ENCODE peak calls at places on chromosomes 6 and 20, in eight cellular contexts. O is AG04450; E is effector memory CD4-positive, alpha-beta T cell; J is PC-3; N is pancreas; T is ascending aorta; Q is GM23338; Y is ovary. C is an unnamed sample.

GRCh38 chr6:136429681-136430080 is 120.5 kb downstream of the MAP7 start:
- DNase-seq in J (peak), Q (no peak), Y (no peak), E (no peak), O (no peak), T (no peak), N (no peak), C (no peak)

GRCh38 chr6:31791324-31792089 is 4.0 kb downstream of the VARS1 start:
- DNase-seq in T (no peak), Q (peak), E (no peak), Y (no peak), O (no peak), J (peak), N (no peak), C (no peak)

GRCh38 chr20:62159835-62160234 is 16.3 kb downstream of the SS18L1 start:
- DNase-seq in Q (no peak), N (no peak), E (no peak), Y (no peak), T (no peak), O (no peak), J (peak), C (no peak)

GRCh38 chr6:47743744-47744143 is 38.1 kb upstream of the OPN5 start:
- DNase-seq in T (no peak), O (no peak), Q (no peak), J (peak), N (no peak), E (no peak), Y (no peak), C (no peak)

GRCh38 chr6:95364016-95364604 is 213.2 kb upstream of the MANEA start:
- DNase-seq in E (no peak), T (no peak), Y (no peak), Q (peak), J (peak), N (no peak), O (no peak), C (peak)

GRCh38 chr6:89082439-89082838 is 1.9 kb downstream of the PNRC1 start:
- DNase-seq in T (no peak), N (no peak), Y (no peak), O (no peak), J (peak), Q (peak), E (no peak), C (peak)

GRCh38 chr20:62967628-62968351 is 15.3 kb downstream of the SLC17A9 start:
- DNase-seq in N (no peak), E (no peak), J (no peak), T (no peak), Y (no peak), Q (no peak), O (no peak), C (no peak)

GRCh38 chr6:130965657-130966056 is 97.4 kb downstream of the EPB41L2 start:
- DNase-seq in Y (no peak), J (no peak), E (no peak), O (no peak), Q (no peak), N (no peak), T (no peak), C (no peak)

GRCh38 chr6:112576421-112576820 is 229.3 kb downstream of the RFPL4B start:
- DNase-seq in O (no peak), E (no peak), Q (no peak), J (peak), N (no peak), T (no peak), Y (no peak), C (no peak)

GRCh38 chr6:30793521-30794194 is 49.3 kb upstream of the IER3 start:
- DNase-seq in N (no peak), J (peak), Y (no peak), E (no peak), Q (no peak), O (peak), T (no peak), C (peak)

GRCh38 chr6:141107562-141108160 is 1025.1 kb upstream of the GJE1 start:
- DNase-seq in Q (no peak), T (no peak), J (peak), Y (no peak), O (no peak), E (no peak), N (no peak), C (no peak)

GRCh38 chr6:31308050-31308844 is 36.4 kb upstream of the HLA-C start:
- DNase-seq in E (peak), Y (no peak), O (no peak), Q (peak), N (peak), T (no peak), J (no peak), C (peak)

GRCh38 chr6:45933855-45934254 is 81.8 kb downstream of the CLIC5 start:
- DNase-seq in T (no peak), E (no peak), N (no peak), O (no peak), Y (no peak), J (no peak), Q (no peak), C (no peak)

GRCh38 chr6:129469070-129469662 is 240.8 kb downstream of the ARHGAP18 start:
- DNase-seq in E (no peak), J (peak), Y (no peak), T (no peak), O (no peak), N (no peak), Q (no peak), C (no peak)

GRCh38 chr6:136016228-136017225 is 165.0 kb downstream of the PDE7B start:
- DNase-seq in T (no peak), E (no peak), Y (no peak), Q (no peak), J (peak), N (no peak), O (no peak), C (no peak)

GRCh38 chr6:22364314-22364713 is 67.5 kb upstream of the PRL start:
- DNase-seq in J (peak), N (no peak), E (no peak), O (no peak), Q (no peak), T (no peak), Y (no peak), C (no peak)

GRCh38 chr6:22078802-22079545 is 217.9 kb downstream of the PRL start:
- DNase-seq in J (no peak), Q (peak), O (no peak), E (no peak), N (no peak), T (no peak), Y (no peak), C (no peak)

GRCh38 chr6:162715601-162716000 is 12.0 kb downstream of the PRKN start:
- DNase-seq in E (no peak), O (no peak), Q (no peak), T (no peak), N (no peak), Y (no peak), J (no peak), C (no peak)

GRCh38 chr6:119442776-119443184 is 93.2 kb upstream of the MAN1A1 start:
- DNase-seq in Y (no peak), J (no peak), T (no peak), O (no peak), E (no peak), Q (no peak), N (peak), C (peak)

GRCh38 chr20:35302421-35303335 is 10.5 kb upstream of the FAM83C start:
- DNase-seq in J (peak), Y (no peak), E (no peak), T (no peak), O (no peak), N (no peak), Q (no peak), C (no peak)

GRCh38 chr6:158924499-158925455 is 75.2 kb downstream of the RSPH3 start:
- DNase-seq in O (no peak), E (no peak), Y (no peak), J (no peak), N (no peak), Q (peak), T (no peak), C (no peak)

GRCh38 chr6:158928068-158928467 is 71.9 kb downstream of the RSPH3 start:
- DNase-seq in J (no peak), N (no peak), Y (no peak), T (no peak), E (no peak), O (no peak), Q (no peak), C (no peak)

GRCh38 chr6:158926429-158926828 is 73.6 kb downstream of the RSPH3 start:
- DNase-seq in J (peak), Y (no peak), Q (no peak), O (peak), N (no peak), T (no peak), E (no peak), C (no peak)

DNA sequence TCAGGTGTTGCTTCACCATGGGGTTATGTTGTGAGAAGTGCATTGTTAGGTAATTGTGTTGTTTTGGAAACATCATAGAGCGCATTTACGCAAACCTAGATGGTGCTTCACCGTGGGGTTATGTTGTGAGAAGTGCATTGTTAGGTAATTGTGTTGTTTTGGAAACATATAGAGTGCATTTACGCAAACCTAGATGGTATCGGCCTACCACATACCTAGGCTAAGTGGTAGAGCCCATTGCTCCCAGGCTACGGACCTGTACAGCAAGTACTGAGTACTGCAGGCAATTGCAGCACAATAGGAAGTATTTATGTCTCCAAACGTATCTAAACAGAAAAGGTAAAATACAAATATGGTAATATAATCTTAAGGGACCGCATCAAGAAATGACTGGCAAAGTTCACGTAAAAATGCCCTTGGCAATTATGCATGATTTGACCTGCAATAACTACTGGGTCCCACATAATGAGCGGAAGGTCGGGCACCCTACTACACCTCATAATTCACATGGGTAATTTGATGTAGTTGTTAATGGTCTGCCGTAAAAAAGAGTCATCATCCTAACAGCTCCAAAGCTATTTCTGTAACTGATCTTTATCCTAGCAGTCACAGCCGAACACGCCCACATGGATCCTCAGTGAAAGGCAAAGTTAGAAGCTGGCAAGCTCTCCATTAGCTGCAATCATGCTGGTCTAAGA is 76.1 kb downstream of the RSPH3 start:
- DNase-seq in E (no peak), T (no peak), O (no peak), N (no peak), J (no peak), Q (no peak), Y (no peak), C (no peak)
- H3K4me3 ChIP-seq in E (no peak), T (no peak), O (no peak), N (no peak), J (no peak), Q (no peak), Y (no peak), C (no peak)

DNA sequence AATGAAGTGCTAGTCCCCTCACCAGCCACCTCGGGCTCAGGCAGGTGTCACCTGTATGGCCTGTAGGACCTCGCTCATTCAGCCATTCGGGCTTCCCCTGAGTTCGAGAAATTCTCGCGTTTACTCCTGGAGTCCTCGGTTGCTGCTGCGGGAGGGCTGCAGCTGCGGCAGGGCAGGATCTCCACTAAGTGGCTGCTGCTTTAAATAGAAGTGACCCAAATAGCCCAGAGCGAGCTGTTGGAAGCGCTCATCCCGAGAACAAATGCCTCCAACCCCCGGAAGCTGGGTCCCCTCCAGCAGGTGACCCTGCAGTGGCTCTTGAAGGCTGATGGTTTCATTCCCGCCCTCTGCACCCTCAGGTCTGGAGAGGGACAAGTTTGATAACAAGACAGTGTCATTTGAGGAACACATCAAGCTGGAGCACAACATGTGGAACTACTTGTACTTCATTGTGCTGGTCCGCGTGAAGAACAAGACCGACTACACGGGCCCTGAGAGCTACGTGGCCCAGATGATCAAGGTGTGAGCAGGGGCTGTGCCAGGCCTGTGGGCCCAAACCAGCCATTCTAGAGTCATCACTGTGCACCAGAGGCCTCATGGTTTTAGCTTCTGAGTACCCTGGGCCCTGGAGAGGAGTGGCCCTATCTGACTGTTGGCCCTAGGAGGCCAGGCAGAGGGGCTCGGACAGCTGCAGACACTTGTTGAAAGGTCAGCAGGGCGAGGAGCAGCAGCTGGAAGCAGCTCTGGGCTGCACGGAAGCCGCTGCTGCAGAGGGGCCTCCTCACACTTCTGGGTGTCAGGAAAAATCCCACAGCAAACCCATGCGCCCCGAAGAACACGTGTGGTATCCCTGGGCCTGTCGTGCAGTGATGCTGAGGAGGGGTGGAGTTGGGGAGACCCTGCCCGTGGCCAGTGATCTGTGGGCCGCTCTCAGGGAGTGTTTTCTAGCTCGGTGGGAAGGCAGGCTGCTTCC is 18.0 kb downstream of the UQCC2 start:
- DNase-seq in J (no peak), T (no peak), N (no peak), O (no peak), E (no peak), Y (no peak), Q (no peak), C (no peak)
- H3K27ac ChIP-seq in J (peak), T (no peak), N (no peak), O (peak), E (peak), Y (no peak), Q (no peak), C (no peak)

DNA sequence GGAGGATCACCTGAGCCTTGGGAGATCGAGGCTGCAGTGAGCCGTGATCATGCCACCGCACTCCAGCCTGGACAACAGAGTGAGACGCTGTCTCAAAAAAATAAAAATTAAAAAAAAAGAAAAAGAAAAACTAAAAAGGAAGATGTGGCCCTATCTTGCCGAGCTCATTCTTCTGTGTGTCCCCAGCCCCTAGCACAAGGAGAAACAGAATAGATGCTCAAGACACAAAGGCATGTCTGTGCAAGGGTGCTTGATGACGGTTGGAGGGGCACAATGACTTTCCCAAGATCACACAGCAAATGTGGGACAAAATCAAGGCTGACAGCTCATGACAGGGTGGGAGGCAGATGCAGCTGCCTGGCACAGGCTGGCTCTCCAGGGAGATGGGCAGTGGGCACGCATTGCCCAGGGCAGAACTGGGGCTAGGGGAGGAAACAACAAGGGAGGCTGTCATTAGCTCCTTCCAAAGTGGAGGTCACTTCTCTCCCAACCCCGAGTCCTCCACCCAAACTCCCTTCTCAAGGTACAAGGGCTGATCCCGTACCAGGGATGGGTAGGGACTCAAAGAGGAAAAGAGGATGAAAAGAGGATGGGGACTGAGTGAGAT is 775 bp upstream of the NRSN2 start:
- DNase-seq in E (no peak), J (no peak), Q (no peak), O (no peak), N (no peak), T (no peak), Y (peak), C (no peak)
- H3K4me3 ChIP-seq in E (no peak), J (peak), Q (peak), O (peak), N (no peak), T (peak), Y (peak), C (no peak)

GRCh38 chr20:33869283-33869682 is 58.1 kb downstream of the CHMP4B start:
- DNase-seq in E (no peak), Q (no peak), O (no peak), N (no peak), J (no peak), T (no peak), Y (no peak), C (no peak)
- H3K27ac ChIP-seq in E (no peak), Q (no peak), O (no peak), N (no peak), J (no peak), T (no peak), Y (no peak), C (no peak)

GRCh38 chr6:26019261-26019845 is 56.8 kb downstream of the TRIM38 start:
- DNase-seq in Q (no peak), J (no peak), N (no peak), T (no peak), O (no peak), Y (peak), E (no peak), C (no peak)
- H3K4me3 ChIP-seq in Q (no peak), J (peak), N (no peak), T (no peak), O (no peak), Y (no peak), E (no peak), C (no peak)

GRCh38 chr6:13263669-13264068 is 64.7 kb downstream of the TBC1D7 start:
- DNase-seq in T (no peak), Q (no peak), J (no peak), N (no peak), O (no peak), E (no peak), Y (no peak), C (no peak)
- H3K27ac ChIP-seq in T (no peak), Q (no peak), J (no peak), N (no peak), O (no peak), E (no peak), Y (no peak), C (no peak)

C was measured in MM.1S.